ENCODE peak calls at places on chromosome 21, in five cellular contexts. S is activated CD8-positive, alpha-beta memory T cell treated with anti-CD3 and anti-CD28 coated beads, Interleukin-2, amount 10 ng/mL, durations not matched to agents 7 days and 5 days; V is HEK293T; I is ELF-1; C is foreskin melanocyte. P is an unnamed sample.

GRCh38 chr21:42837421-42838211 is 41.7 kb downstream of the WDR4 start:
- DNase-seq in S (peak), V (no peak), I (no peak), C (no peak), P (no peak)

GRCh38 chr21:35266546-35266945 is 217.4 kb upstream of the RUNX1 start:
- DNase-seq in S (no peak), V (no peak), I (peak), C (peak), P (no peak)

GRCh38 chr21:32135401-32136363 is 143.2 kb downstream of the MIS18A start:
- DNase-seq in S (no peak), V (no peak), I (no peak), C (peak), P (no peak)

GRCh38 chr21:36209626-36210171 is 53.1 kb downstream of the DOP1B start:
- DNase-seq in S (peak), V (peak), I (peak), C (no peak), P (peak)

GRCh38 chr21:35072960-35073359 is 23.9 kb upstream of the RUNX1 start:
- DNase-seq in S (no peak), V (no peak), I (no peak), C (no peak), P (no peak)

GRCh38 chr21:45053561-45053960 is 20.8 kb upstream of the ADARB1 start:
- DNase-seq in S (no peak), V (no peak), I (no peak), C (no peak), P (no peak)

GRCh38 chr21:45405271-45405818 is 380 bp downstream of the COL18A1 start:
- DNase-seq in S (no peak), V (peak), I (no peak), C (no peak), P (peak)

GRCh38 chr21:17045214-17045835 is 467.5 kb upstream of the CXADR start:
- DNase-seq in S (no peak), V (peak), I (no peak), C (peak), P (peak)

GRCh38 chr21:25999935-26000582 is 170.5 kb downstream of the APP start:
- DNase-seq in S (peak), V (no peak), I (peak), C (no peak), P (no peak)

GRCh38 chr21:20814090-20814489 is 184.1 kb upstream of the NCAM2 start:
- DNase-seq in S (no peak), V (no peak), I (no peak), C (no peak), P (no peak)

GRCh38 chr21:46052703-46053651 is 44.9 kb upstream of the COL6A2 start:
- DNase-seq in S (no peak), V (no peak), I (no peak), C (no peak), P (no peak)

GRCh38 chr21:43825936-43826622 is 36.7 kb downstream of the RRP1 start:
- DNase-seq in S (no peak), V (peak), I (peak), C (no peak), P (peak)

GRCh38 chr21:14361958-14362357 is 21.0 kb downstream of the HSPA13 start:
- DNase-seq in S (no peak), V (no peak), I (no peak), C (no peak), P (no peak)

GRCh38 chr21:44869860-44870747 is 3.4 kb downstream of the PTTG1IP start:
- DNase-seq in S (no peak), V (no peak), I (peak), C (peak), P (no peak)

GRCh38 chr21:29192999-29193563 is 62.6 kb downstream of the MAP3K7CL start:
- DNase-seq in S (no peak), V (no peak), I (peak), C (no peak), P (no peak)

GRCh38 chr21:35664683-35665082 is 395.6 kb downstream of the SETD4 start:
- DNase-seq in S (no peak), V (no peak), I (no peak), C (peak), P (no peak)

GRCh38 chr21:46456750-46457149 is 1.9 kb upstream of the DIP2A start:
- DNase-seq in S (no peak), V (no peak), I (no peak), C (no peak), P (no peak)

GRCh38 chr21:46156678-46157077 is 1.3 kb upstream of the FTCD start:
- DNase-seq in S (peak), V (no peak), I (no peak), C (no peak), P (no peak)

GRCh38 chr21:42317826-42318746 is 2.9 kb upstream of the TFF3 start:
- DNase-seq in S (peak), V (no peak), I (peak), C (no peak), P (no peak)

GRCh38 chr21:28207776-28208175 is 784.9 kb downstream of the LTN1 start:
- DNase-seq in S (no peak), V (no peak), I (no peak), C (peak), P (peak)

GRCh38 chr21:15472108-15472507 is 257.7 kb upstream of the USP25 start:
- DNase-seq in S (no peak), V (no peak), I (no peak), C (no peak), P (no peak)

GRCh38 chr21:36150192-36150711 is 6.4 kb upstream of the DOP1B start:
- DNase-seq in S (no peak), V (no peak), I (no peak), C (peak), P (no peak)

GRCh38 chr21:23402929-23403520 is 2204.3 kb downstream of the MRPL39 start:
- DNase-seq in S (no peak), V (no peak), I (no peak), C (no peak), P (no peak)

GRCh38 chr21:31182231-31183129 is 144.2 kb upstream of the KRTAP19-8 start:
- DNase-seq in S (peak), V (no peak), I (no peak), C (no peak), P (no peak)

GRCh38 chr21:24428539-24429186 is 1178.6 kb downstream of the MRPL39 start:
- DNase-seq in S (no peak), V (no peak), I (no peak), C (no peak), P (no peak)

GRCh38 chr21:35991131-35991530 is 69.2 kb downstream of the SETD4 start:
- DNase-seq in S (no peak), V (no peak), I (no peak), C (no peak), P (no peak)

GRCh38 chr21:19508442-19508841 is 1104.9 kb upstream of the TMPRSS15 start:
- DNase-seq in S (no peak), V (no peak), I (no peak), C (no peak), P (no peak)

GRCh38 chr21:36773111-36773510 is 74.2 kb downstream of the SIM2 start:
- DNase-seq in S (no peak), V (no peak), I (no peak), C (no peak), P (no peak)

P was measured in T47D.